ENCODE peak calls at places on chromosomes 1 and 21, in six cellular contexts. W, R, I, V, H and N are unnamed samples.

GRCh38 chr1:7302873-7303272 is 468.2 kb upstream of the VAMP3 start:
- ATAC-seq in W (no peak), R (peak), I (no peak), V (no peak), H (no peak), N (no peak)

GRCh38 chr1:31376374-31377134 is 3.7 kb upstream of the FABP3 start:
- ATAC-seq in W (no peak), R (no peak), I (no peak), V (no peak), H (no peak), N (no peak)

GRCh38 chr1:175877939-175878730 is 134.7 kb upstream of the TNR start:
- ATAC-seq in W (no peak), R (no peak), I (no peak), V (no peak), H (no peak), N (no peak)

GRCh38 chr1:226406401-226406881 is 1.5 kb downstream of the PARP1 start:
- ATAC-seq in W (no peak), R (no peak), I (no peak), V (no peak), H (no peak), N (no peak)

GRCh38 chr1:168555521-168556046 is 11.8 kb upstream of the XCL2 start:
- ATAC-seq in W (no peak), R (no peak), I (no peak), V (peak), H (no peak), N (no peak)

GRCh38 chr1:12600335-12600734 is 17.7 kb downstream of the DHRS3 start:
- ATAC-seq in W (no peak), R (no peak), I (peak), V (peak), H (peak), N (peak)

GRCh38 chr1:156462954-156463795 is 37.4 kb downstream of the MEF2D start:
- ATAC-seq in W (no peak), R (no peak), I (no peak), V (no peak), H (no peak), N (no peak)

GRCh38 chr1:217407426-217407825 is 223.5 kb downstream of the GPATCH2 start:
- ATAC-seq in W (peak), R (no peak), I (no peak), V (no peak), H (no peak), N (no peak)

GRCh38 chr1:235614442-235614954 is 35.1 kb downstream of the GNG4 start:
- ATAC-seq in W (no peak), R (peak), I (no peak), V (peak), H (no peak), N (no peak)

GRCh38 chr1:231665046-231665445 is 38.5 kb downstream of the DISC1 start:
- ATAC-seq in W (no peak), R (no peak), I (no peak), V (no peak), H (no peak), N (no peak)

GRCh38 chr1:208157769-208158168 is 86.4 kb downstream of the PLXNA2 start:
- ATAC-seq in W (no peak), R (no peak), I (no peak), V (no peak), H (no peak), N (peak)
- TF ChIP-seq POLR2A in W (no peak), R (no peak), I (no peak), V (no peak), H (no peak), N (no peak)

DNA sequence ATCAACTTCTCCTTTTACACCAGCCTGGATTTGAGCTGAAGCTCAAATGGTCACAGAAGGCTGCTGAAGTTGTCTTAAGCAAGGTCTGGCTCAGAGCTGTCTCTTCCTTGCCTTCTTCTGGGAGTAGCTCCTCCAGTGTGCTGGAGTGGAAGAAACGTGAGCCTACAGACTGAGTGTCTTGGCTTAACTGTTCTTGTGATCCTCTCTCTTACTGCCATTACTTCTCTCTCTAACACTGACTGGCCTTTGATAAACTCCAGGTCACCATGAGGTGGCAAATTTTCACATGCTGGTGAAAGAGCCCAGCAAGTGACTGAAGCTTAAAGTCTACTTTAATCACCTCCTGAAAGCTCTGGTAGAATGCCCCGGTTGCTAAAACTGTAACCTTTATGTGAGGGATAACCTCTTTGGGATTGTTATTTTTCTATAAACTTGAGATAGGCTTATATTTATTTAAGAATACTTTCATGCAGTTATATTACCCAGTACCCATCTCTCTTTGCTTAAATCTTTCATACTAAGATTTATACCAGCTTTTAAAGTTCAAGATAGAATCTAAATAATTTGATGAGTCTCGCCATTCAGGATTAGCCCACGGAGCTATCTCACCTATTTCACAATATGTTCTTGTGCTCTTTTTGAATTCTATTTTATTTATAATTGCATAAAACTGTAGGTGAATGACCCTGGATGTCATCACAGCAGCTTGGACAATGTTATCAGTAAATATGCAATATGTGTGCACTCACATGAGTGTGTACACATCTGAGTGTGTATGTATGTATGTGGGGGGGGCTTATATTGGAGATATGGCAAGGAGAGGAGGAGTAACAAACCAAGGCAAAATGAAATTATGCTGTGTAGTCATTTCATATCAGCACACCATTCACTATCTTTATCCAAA is 924.0 kb downstream of the LTN1 start:
- ATAC-seq in W (no peak), R (no peak), I (peak), V (peak), H (peak), N (peak)
- TF ChIP-seq POLR2A in W (no peak), R (no peak), I (no peak), V (no peak), H (no peak), N (no peak)

GRCh38 chr1:36387141-36387949 is 1.6 kb upstream of the STK40 start:
- ATAC-seq in W (no peak), R (no peak), I (no peak), V (no peak), H (no peak), N (peak)

GRCh38 chr1:36385410-36386261 is at the start of gene STK40:
- ATAC-seq in W (peak), R (peak), I (peak), V (peak), H (peak), N (peak)

GRCh38 chr1:36383240-36383639 is 2.5 kb downstream of the STK40 start:
- ATAC-seq in W (no peak), R (no peak), I (no peak), V (no peak), H (peak), N (no peak)

GRCh38 chr1:36384542-36385409 is 948 bp downstream of the STK40 start:
- ATAC-seq in W (no peak), R (peak), I (no peak), V (peak), H (peak), N (no peak)

DNA sequence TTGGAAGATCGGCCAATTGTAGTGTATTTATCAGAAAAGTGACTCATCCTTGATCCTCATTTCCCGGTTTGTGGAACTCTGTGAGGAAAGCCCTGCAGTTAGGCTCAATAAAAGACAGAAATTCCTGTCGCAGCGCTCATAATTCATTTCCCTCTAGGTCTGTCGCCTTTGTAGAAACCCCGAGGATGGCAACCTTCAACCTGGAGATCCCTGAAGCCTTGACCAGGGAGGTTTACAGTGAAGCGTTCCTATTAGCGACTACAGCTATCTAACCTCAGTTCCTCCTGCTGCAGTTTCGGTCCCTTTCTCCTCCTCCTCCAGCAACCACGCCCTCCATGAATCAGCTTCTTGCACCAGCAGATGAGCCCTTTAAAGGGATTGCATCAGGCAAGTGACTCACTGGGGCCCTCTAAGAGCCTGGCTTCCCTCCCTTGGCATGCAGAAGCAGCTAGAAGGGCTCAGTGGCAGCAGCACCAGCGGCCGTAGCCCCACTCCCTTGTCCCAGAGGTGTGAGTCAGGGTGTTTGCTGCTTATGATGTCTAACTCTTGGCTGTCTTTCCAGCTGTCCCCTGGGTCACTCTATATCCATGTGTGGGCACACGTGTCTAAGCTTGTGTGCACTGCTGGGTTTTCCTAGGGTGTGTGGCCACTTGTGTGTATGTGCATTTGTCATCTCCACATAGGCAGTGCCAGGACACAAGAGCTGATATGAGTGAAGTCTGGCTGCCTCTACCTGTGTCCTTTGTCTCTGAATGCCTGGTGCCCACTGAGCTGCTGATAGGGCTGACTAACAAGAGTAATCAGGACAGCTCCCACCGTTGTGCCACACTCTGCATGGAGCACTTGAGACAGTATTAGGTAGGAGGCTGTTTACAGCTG is 777 bp upstream of the STK40 start:
- ATAC-seq in W (peak), R (peak), I (peak), V (peak), H (peak), N (peak)
- TF ChIP-seq POLR2A in W (peak), R (peak), I (peak), V (peak), H (peak), N (peak)

DNA sequence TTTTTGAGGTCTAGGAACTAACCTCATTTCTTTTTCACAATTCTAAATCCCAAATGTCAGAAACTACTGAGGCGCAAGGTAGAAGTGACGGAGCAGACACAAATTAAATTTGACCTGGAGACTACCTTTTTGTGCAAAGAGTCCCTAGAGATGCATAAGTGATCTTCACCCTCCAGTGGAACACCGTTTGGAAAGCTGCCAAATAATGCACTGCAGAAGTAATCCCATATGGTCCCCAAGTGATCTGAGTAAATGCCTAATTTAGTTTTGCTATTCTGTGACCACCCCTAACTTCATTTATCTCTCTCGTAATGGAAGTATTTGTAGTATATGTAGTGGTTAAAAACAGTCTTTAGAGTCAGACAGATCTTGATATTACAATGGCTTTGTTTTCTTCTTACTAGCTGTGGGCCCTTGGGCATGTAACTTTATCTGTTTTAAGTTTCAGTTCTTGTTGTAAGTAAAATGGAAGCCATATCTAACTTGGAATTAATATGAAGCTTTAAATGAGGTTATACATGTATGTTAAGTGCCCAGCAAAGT is 70.4 kb upstream of the IPO9 start:
- ATAC-seq in W (no peak), R (no peak), I (no peak), V (no peak), H (no peak), N (no peak)
- TF ChIP-seq POLR2A in W (no peak), R (no peak), I (no peak), V (no peak), H (no peak), N (no peak)

GRCh38 chr1:149888160-149888998 is 11.0 kb upstream of the BOLA1 start:
- ATAC-seq in W (peak), R (peak), I (peak), V (peak), H (peak), N (peak)
- TF ChIP-seq POLR2A in W (peak), R (peak), I (peak), V (peak), H (peak), N (no peak)

GRCh38 chr1:224329842-224330753 is at the start of gene NVL:
- ATAC-seq in W (peak), R (peak), I (peak), V (peak), H (peak), N (peak)
- TF ChIP-seq POLR2A in W (peak), R (peak), I (peak), V (peak), H (peak), N (peak)

GRCh38 chr1:201189085-201189484 is 1.5 kb upstream of the IGFN1 start:
- ATAC-seq in W (no peak), R (no peak), I (no peak), V (no peak), H (no peak), N (no peak)

GRCh38 chr1:201192478-201192804 is 1.8 kb downstream of the IGFN1 start:
- ATAC-seq in W (no peak), R (no peak), I (peak), V (no peak), H (no peak), N (no peak)

GRCh38 chr1:201190005-201190404 is 619 bp upstream of the IGFN1 start:
- ATAC-seq in W (no peak), R (no peak), I (no peak), V (no peak), H (no peak), N (no peak)

GRCh38 chr1:201191723-201192477 is 1.3 kb downstream of the IGFN1 start:
- ATAC-seq in W (no peak), R (peak), I (no peak), V (no peak), H (no peak), N (no peak)

DNA sequence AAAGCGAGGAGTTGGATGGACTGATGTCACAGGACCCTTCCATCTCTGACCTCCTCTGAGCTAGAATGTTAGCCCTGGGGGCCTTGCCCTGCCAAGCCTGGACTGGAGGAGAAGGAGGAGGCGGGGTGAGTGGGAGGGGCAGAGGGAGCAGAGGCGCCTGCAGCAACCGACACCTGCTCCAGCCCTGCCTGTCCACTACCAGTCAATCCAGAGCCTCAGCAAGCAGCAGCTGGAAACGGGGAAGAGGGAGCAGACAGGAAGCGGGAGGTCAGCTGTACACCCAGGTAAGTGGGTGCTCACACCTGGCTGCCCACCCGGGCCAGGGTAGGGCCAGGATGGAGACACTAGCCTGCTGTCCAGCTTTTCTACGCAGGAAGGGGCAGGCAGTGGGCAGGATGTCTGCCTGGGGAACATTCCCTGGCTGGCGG is at the start of gene IGFN1:
- ATAC-seq in W (no peak), R (peak), I (no peak), V (no peak), H (no peak), N (no peak)
- TF ChIP-seq POLR2A in W (no peak), R (no peak), I (no peak), V (no peak), H (no peak), N (no peak)